ENCODE peak calls at places on chromosomes 12 and 14, in nine cellular contexts. M is transverse colon; F is KBM-7; Q is skeletal muscle cell; H is stimulated activated naive CD4-positive, alpha-beta T cell; Y is dermis blood vessel endothelial cell; S is activated CD8-positive, alpha-beta T cell treated with anti-CD3 and anti-CD28 coated beads, Interleukin-2, amount 10 ng/mL, durations not matched to agents 7 days and 5 days; Z is NCI-H345; R is mammary epithelial cell. A is an unnamed sample.

GRCh38 chr12:79415754-79416435 is 274.9 kb downstream of the PAWR start:
- DNase-seq in Z (no peak), S (no peak), Q (no peak), R (peak), Y (no peak), M (peak), H (no peak), F (no peak), A (no peak)

GRCh38 chr12:70386771-70387170 is 20.7 kb downstream of the KCNMB4 start:
- DNase-seq in R (no peak), Y (no peak), Z (no peak), S (no peak), H (no peak), F (no peak), M (no peak), Q (no peak), A (no peak)

GRCh38 chr12:89238593-89238992 is 113.7 kb downstream of the DUSP6 start:
- DNase-seq in F (no peak), Y (peak), S (no peak), Q (no peak), R (no peak), M (no peak), Z (no peak), H (no peak), A (peak)

GRCh38 chr12:47820631-47821345 is 1.1 kb upstream of the HDAC7 start:
- DNase-seq in Q (peak), Y (peak), Z (no peak), S (no peak), R (peak), F (no peak), H (no peak), M (peak), A (peak)

GRCh38 chr12:116389990-116390655 is 112.6 kb upstream of the MED13L start:
- DNase-seq in F (no peak), Y (peak), Q (peak), Z (no peak), R (peak), M (no peak), H (no peak), S (no peak), A (peak)

GRCh38 chr14:100142073-100143040 is 17.1 kb downstream of the DEGS2 start:
- DNase-seq in M (peak), H (no peak), Q (no peak), F (no peak), Y (peak), R (no peak), S (no peak), Z (no peak), A (peak)

GRCh38 chr12:127389923-127390322 is 877.0 kb upstream of the TMEM132C start:
- DNase-seq in Q (peak), S (no peak), F (no peak), R (peak), H (no peak), M (no peak), Y (no peak), Z (no peak), A (no peak)

GRCh38 chr14:96263347-96264199 is 7.6 kb downstream of the BDKRB1 start:
- DNase-seq in S (no peak), R (no peak), Y (no peak), Q (no peak), Z (no peak), H (no peak), F (no peak), M (peak), A (no peak)

GRCh38 chr12:31238764-31239387 is 87.1 kb downstream of the SINHCAF start:
- DNase-seq in H (peak), F (peak), Z (peak), S (peak), Y (peak), R (peak), M (peak), Q (no peak), A (peak)

GRCh38 chr14:42804146-42804545 is 1197.5 kb downstream of the LRFN5 start:
- DNase-seq in R (no peak), Z (peak), H (no peak), Y (no peak), F (no peak), S (no peak), Q (no peak), M (no peak), A (no peak)

GRCh38 chr12:89051065-89051677 is 301.1 kb downstream of the DUSP6 start:
- DNase-seq in M (no peak), F (peak), H (peak), Y (peak), R (peak), Q (no peak), S (peak), Z (peak), A (peak)

GRCh38 chr12:116125084-116125483 is 152.4 kb downstream of the MED13L start:
- DNase-seq in R (no peak), F (no peak), H (no peak), Q (no peak), S (no peak), Z (no peak), M (no peak), Y (no peak), A (no peak)

GRCh38 chr12:43114316-43114715 is 437.7 kb downstream of the ADAMTS20 start:
- DNase-seq in S (no peak), F (no peak), Y (no peak), H (no peak), Q (no peak), M (no peak), R (no peak), Z (no peak), A (no peak)

GRCh38 chr12:51818567-51819300 is 29.8 kb downstream of the FIGNL2 start:
- DNase-seq in M (no peak), H (no peak), Y (no peak), Q (peak), F (no peak), R (no peak), Z (no peak), S (no peak), A (no peak)

A was measured in endothelial cell of umbilical vein.